ENCODE peak calls at places on chromosomes 12 and 14, in ten cellular contexts. One of them, this sample, is unnamed.
A peak's percentile ranks its signal among the peaks of the same experiment; 100 is the strongest.

GRCh38 chr14:51511265-51511664 is 140.4 kb upstream of the FRMD6 start:
- DNase-seq in foreskin keratinocyte: no peak
- DNase-seq in IMR-90: peak; percentile 42
- DNase-seq in RWPE1: no peak
- DNase-seq in fibroblast of lung: no peak
- DNase-seq in OCI-LY7: no peak
- DNase-seq in kidney epithelial cell: no peak
- DNase-seq in upper lobe of right lung: no peak
- DNase-seq in sigmoid colon: no peak
- DNase-seq in cardiac fibroblast: peak; percentile 36
- DNase-seq in this sample: no peak

GRCh38 chr14:91843437-91843836 is 23.9 kb downstream of the TC2N start:
- DNase-seq in sigmoid colon: no peak
- DNase-seq in IMR-90: no peak
- DNase-seq in kidney epithelial cell: no peak
- DNase-seq in upper lobe of right lung: no peak
- DNase-seq in cardiac fibroblast: no peak
- DNase-seq in fibroblast of lung: no peak
- DNase-seq in RWPE1: no peak
- DNase-seq in OCI-LY7: no peak
- DNase-seq in foreskin keratinocyte: no peak
- DNase-seq in this sample: no peak

GRCh38 chr14:39102969-39103957 is at the start of gene SEC23A:
- DNase-seq in OCI-LY7: peak; percentile 91
- DNase-seq in IMR-90: peak; percentile 83
- DNase-seq in RWPE1: peak; percentile 58
- DNase-seq in fibroblast of lung: peak; percentile 90
- DNase-seq in sigmoid colon: peak; percentile 95
- DNase-seq in kidney epithelial cell: no peak
- DNase-seq in foreskin keratinocyte: peak; percentile 57
- DNase-seq in upper lobe of right lung: peak; percentile 96
- DNase-seq in cardiac fibroblast: peak; percentile 88
- DNase-seq in this sample: peak; percentile 95

GRCh38 chr12:94670075-94670474 is 19.7 kb upstream of the TMCC3 start:
- DNase-seq in RWPE1: no peak
- DNase-seq in IMR-90: no peak
- DNase-seq in kidney epithelial cell: no peak
- DNase-seq in sigmoid colon: no peak
- DNase-seq in cardiac fibroblast: no peak
- DNase-seq in OCI-LY7: no peak
- DNase-seq in foreskin keratinocyte: peak; percentile 44
- DNase-seq in upper lobe of right lung: no peak
- DNase-seq in fibroblast of lung: no peak
- DNase-seq in this sample: no peak

GRCh38 chr14:91453744-91454143 is 36.1 kb upstream of the CCDC88C start:
- DNase-seq in RWPE1: no peak
- DNase-seq in upper lobe of right lung: no peak
- DNase-seq in sigmoid colon: no peak
- DNase-seq in IMR-90: no peak
- DNase-seq in fibroblast of lung: no peak
- DNase-seq in cardiac fibroblast: no peak
- DNase-seq in OCI-LY7: no peak
- DNase-seq in foreskin keratinocyte: no peak
- DNase-seq in kidney epithelial cell: no peak
- DNase-seq in this sample: no peak

GRCh38 chr12:88243886-88244491 is 101.9 kb downstream of the TMTC3 start:
- DNase-seq in upper lobe of right lung: no peak
- DNase-seq in fibroblast of lung: peak; percentile 50
- DNase-seq in foreskin keratinocyte: peak; percentile 13
- DNase-seq in cardiac fibroblast: no peak
- DNase-seq in IMR-90: no peak
- DNase-seq in OCI-LY7: no peak
- DNase-seq in RWPE1: no peak
- DNase-seq in sigmoid colon: no peak
- DNase-seq in kidney epithelial cell: no peak
- DNase-seq in this sample: no peak

GRCh38 chr14:90362558-90362896 is 30.8 kb upstream of the NRDE2 start:
- DNase-seq in OCI-LY7: no peak
- DNase-seq in IMR-90: no peak
- DNase-seq in fibroblast of lung: no peak
- DNase-seq in RWPE1: no peak
- DNase-seq in foreskin keratinocyte: no peak
- DNase-seq in sigmoid colon: no peak
- DNase-seq in upper lobe of right lung: no peak
- DNase-seq in kidney epithelial cell: no peak
- DNase-seq in cardiac fibroblast: no peak
- DNase-seq in this sample: no peak

GRCh38 chr12:71683633-71684032 is 2.2 kb upstream of the TMEM19 start:
- DNase-seq in cardiac fibroblast: peak; percentile 20
- DNase-seq in fibroblast of lung: no peak
- DNase-seq in foreskin keratinocyte: no peak
- DNase-seq in upper lobe of right lung: no peak
- DNase-seq in RWPE1: no peak
- DNase-seq in OCI-LY7: no peak
- DNase-seq in kidney epithelial cell: no peak
- DNase-seq in IMR-90: no peak
- DNase-seq in sigmoid colon: no peak
- DNase-seq in this sample: no peak

GRCh38 chr12:23290627-23291330 is 658.7 kb downstream of the SOX5 start:
- DNase-seq in foreskin keratinocyte: no peak
- DNase-seq in RWPE1: no peak
- DNase-seq in IMR-90: no peak
- DNase-seq in sigmoid colon: no peak
- DNase-seq in OCI-LY7: no peak
- DNase-seq in kidney epithelial cell: no peak
- DNase-seq in fibroblast of lung: no peak
- DNase-seq in upper lobe of right lung: no peak
- DNase-seq in cardiac fibroblast: no peak
- DNase-seq in this sample: no peak

GRCh38 chr14:52917732-52918131 is 33.1 kb downstream of the FERMT2 start:
- DNase-seq in upper lobe of right lung: no peak
- DNase-seq in OCI-LY7: no peak
- DNase-seq in foreskin keratinocyte: no peak
- DNase-seq in cardiac fibroblast: peak; percentile 61
- DNase-seq in RWPE1: no peak
- DNase-seq in kidney epithelial cell: no peak
- DNase-seq in IMR-90: no peak
- DNase-seq in fibroblast of lung: no peak
- DNase-seq in sigmoid colon: no peak
- DNase-seq in this sample: no peak

GRCh38 chr12:75550401-75550851 is 39.0 kb upstream of the KRR1 start:
- DNase-seq in RWPE1: no peak
- DNase-seq in foreskin keratinocyte: no peak
- DNase-seq in OCI-LY7: no peak
- DNase-seq in sigmoid colon: no peak
- DNase-seq in fibroblast of lung: peak; percentile 76
- DNase-seq in kidney epithelial cell: no peak
- DNase-seq in cardiac fibroblast: no peak
- DNase-seq in IMR-90: peak; percentile 29
- DNase-seq in upper lobe of right lung: no peak
- DNase-seq in this sample: no peak

GRCh38 chr12:21065845-21066244 is 65.1 kb upstream of the SLCO1B1 start:
- DNase-seq in kidney epithelial cell: no peak
- DNase-seq in fibroblast of lung: no peak
- DNase-seq in IMR-90: no peak
- DNase-seq in RWPE1: no peak
- DNase-seq in cardiac fibroblast: peak; percentile 44
- DNase-seq in sigmoid colon: no peak
- DNase-seq in foreskin keratinocyte: no peak
- DNase-seq in upper lobe of right lung: no peak
- DNase-seq in OCI-LY7: no peak
- DNase-seq in this sample: peak; percentile 5
- TF ChIP-seq CTCF in kidney epithelial cell: peak; percentile 9
- TF ChIP-seq CTCF in fibroblast of lung: no peak
- TF ChIP-seq CTCF in IMR-90: no peak
- TF ChIP-seq CTCF in RWPE1: no peak
- TF ChIP-seq CTCF in cardiac fibroblast: peak; percentile 43
- TF ChIP-seq CTCF in sigmoid colon: peak; percentile 28
- TF ChIP-seq CTCF in foreskin keratinocyte: no peak
- TF ChIP-seq CTCF in upper lobe of right lung: peak; percentile 21
- TF ChIP-seq CTCF in OCI-LY7: peak; percentile 59
- TF ChIP-seq CTCF in this sample: peak; percentile 32

GRCh38 chr14:88934231-88934898 is 109.9 kb downstream of the TTC8 start:
- DNase-seq in fibroblast of lung: peak; percentile 61
- DNase-seq in OCI-LY7: no peak
- DNase-seq in upper lobe of right lung: no peak
- DNase-seq in foreskin keratinocyte: no peak
- DNase-seq in RWPE1: no peak
- DNase-seq in sigmoid colon: no peak
- DNase-seq in cardiac fibroblast: peak; percentile 29
- DNase-seq in kidney epithelial cell: no peak
- DNase-seq in IMR-90: peak; percentile 49
- DNase-seq in this sample: no peak

GRCh38 chr14:88935083-88935482 is 110.6 kb downstream of the TTC8 start:
- DNase-seq in cardiac fibroblast: no peak
- DNase-seq in RWPE1: no peak
- DNase-seq in sigmoid colon: no peak
- DNase-seq in OCI-LY7: no peak
- DNase-seq in foreskin keratinocyte: peak; percentile 20
- DNase-seq in IMR-90: no peak
- DNase-seq in upper lobe of right lung: no peak
- DNase-seq in fibroblast of lung: no peak
- DNase-seq in kidney epithelial cell: no peak
- DNase-seq in this sample: no peak

GRCh38 chr14:88933203-88933602 is 108.8 kb downstream of the TTC8 start:
- DNase-seq in kidney epithelial cell: no peak
- DNase-seq in fibroblast of lung: peak; percentile 7
- DNase-seq in sigmoid colon: no peak
- DNase-seq in RWPE1: no peak
- DNase-seq in OCI-LY7: no peak
- DNase-seq in foreskin keratinocyte: no peak
- DNase-seq in IMR-90: no peak
- DNase-seq in cardiac fibroblast: no peak
- DNase-seq in upper lobe of right lung: no peak
- DNase-seq in this sample: no peak

GRCh38 chr14:88929656-88930436 is 105.4 kb downstream of the TTC8 start:
- DNase-seq in cardiac fibroblast: peak; percentile 9
- DNase-seq in kidney epithelial cell: no peak
- DNase-seq in foreskin keratinocyte: no peak
- DNase-seq in OCI-LY7: no peak
- DNase-seq in RWPE1: no peak
- DNase-seq in fibroblast of lung: no peak
- DNase-seq in upper lobe of right lung: no peak
- DNase-seq in sigmoid colon: no peak
- DNase-seq in IMR-90: no peak
- DNase-seq in this sample: no peak
- TF ChIP-seq CTCF in cardiac fibroblast: peak; percentile 39
- TF ChIP-seq CTCF in kidney epithelial cell: no peak
- TF ChIP-seq CTCF in foreskin keratinocyte: peak; percentile 32
- TF ChIP-seq CTCF in OCI-LY7: no peak
- TF ChIP-seq CTCF in RWPE1: no peak
- TF ChIP-seq CTCF in fibroblast of lung: peak; percentile 16
- TF ChIP-seq CTCF in upper lobe of right lung: no peak
- TF ChIP-seq CTCF in sigmoid colon: no peak
- TF ChIP-seq CTCF in IMR-90: peak; percentile 4
- TF ChIP-seq CTCF in this sample: peak; percentile 50

GRCh38 chr12:109612975-109613502 is 39.4 kb downstream of the MVK start:
- DNase-seq in sigmoid colon: no peak
- DNase-seq in kidney epithelial cell: no peak
- DNase-seq in IMR-90: peak; percentile 6
- DNase-seq in RWPE1: no peak
- DNase-seq in cardiac fibroblast: peak; percentile 36
- DNase-seq in fibroblast of lung: no peak
- DNase-seq in foreskin keratinocyte: no peak
- DNase-seq in OCI-LY7: peak; percentile 25
- DNase-seq in upper lobe of right lung: no peak
- DNase-seq in this sample: no peak
- TF ChIP-seq CTCF in sigmoid colon: no peak
- TF ChIP-seq CTCF in kidney epithelial cell: peak; percentile 16
- TF ChIP-seq CTCF in IMR-90: peak; percentile 16
- TF ChIP-seq CTCF in RWPE1: no peak
- TF ChIP-seq CTCF in cardiac fibroblast: peak; percentile 39
- TF ChIP-seq CTCF in fibroblast of lung: peak; percentile 38
- TF ChIP-seq CTCF in foreskin keratinocyte: peak; percentile 50
- TF ChIP-seq CTCF in OCI-LY7: peak; percentile 66
- TF ChIP-seq CTCF in upper lobe of right lung: peak; percentile 7
- TF ChIP-seq CTCF in this sample: peak; percentile 52

DNA sequence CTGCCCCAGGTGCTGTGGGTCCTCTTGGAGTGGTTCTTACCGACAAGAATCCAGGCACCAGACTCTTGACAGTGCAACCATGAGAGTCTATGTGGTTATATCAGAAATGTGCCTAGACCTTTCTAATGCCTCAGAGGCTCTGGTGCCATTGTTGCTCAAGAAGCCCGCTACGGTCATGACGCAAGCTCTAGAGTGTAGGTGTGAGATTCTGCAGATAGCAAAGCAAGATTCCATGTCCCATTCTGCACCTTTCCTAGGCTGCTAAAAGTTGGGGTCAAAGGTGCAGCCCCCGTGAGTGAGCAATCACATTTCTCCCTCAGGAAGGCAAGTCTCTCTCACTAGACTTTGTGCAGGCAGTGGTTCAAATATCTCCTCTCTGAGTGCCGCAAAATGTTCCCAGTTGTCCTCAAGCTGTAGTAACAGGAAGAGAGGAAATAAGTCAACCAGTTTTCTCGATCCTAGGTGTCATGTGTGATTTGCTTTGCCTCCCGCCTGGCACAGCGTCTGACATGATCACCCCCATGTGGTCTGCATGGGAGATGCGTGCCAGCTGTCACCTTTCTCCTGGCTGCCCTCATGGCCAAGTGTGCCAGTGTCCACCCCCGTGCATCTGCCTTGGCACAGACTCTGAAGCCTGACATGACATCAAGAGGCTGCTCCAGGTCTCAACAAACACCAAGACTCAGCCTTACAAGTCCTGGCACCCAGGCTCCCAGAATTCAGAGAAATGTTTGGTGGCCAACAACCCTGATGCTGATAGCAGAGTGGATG is 122.5 kb upstream of the COCH start:
- DNase-seq in upper lobe of right lung: no peak
- DNase-seq in fibroblast of lung: no peak
- DNase-seq in IMR-90: no peak
- DNase-seq in kidney epithelial cell: no peak
- DNase-seq in cardiac fibroblast: no peak
- DNase-seq in sigmoid colon: no peak
- DNase-seq in RWPE1: no peak
- DNase-seq in OCI-LY7: peak; percentile 24
- DNase-seq in foreskin keratinocyte: no peak
- DNase-seq in this sample: peak; percentile 19
- TF ChIP-seq CTCF in upper lobe of right lung: no peak
- TF ChIP-seq CTCF in fibroblast of lung: no peak
- TF ChIP-seq CTCF in IMR-90: no peak
- TF ChIP-seq CTCF in kidney epithelial cell: no peak
- TF ChIP-seq CTCF in cardiac fibroblast: no peak
- TF ChIP-seq CTCF in sigmoid colon: no peak
- TF ChIP-seq CTCF in RWPE1: no peak
- TF ChIP-seq CTCF in OCI-LY7: peak; percentile 52
- TF ChIP-seq CTCF in foreskin keratinocyte: no peak
- TF ChIP-seq CTCF in this sample: peak; percentile 61

GRCh38 chr12:131091976-131092691 is 138.4 kb downstream of the ADGRD1 start:
- DNase-seq in cardiac fibroblast: no peak
- DNase-seq in foreskin keratinocyte: no peak
- DNase-seq in kidney epithelial cell: no peak
- DNase-seq in RWPE1: no peak
- DNase-seq in upper lobe of right lung: peak; percentile 54
- DNase-seq in OCI-LY7: no peak
- DNase-seq in sigmoid colon: peak; percentile 62
- DNase-seq in fibroblast of lung: no peak
- DNase-seq in IMR-90: no peak
- DNase-seq in this sample: no peak
- TF ChIP-seq CTCF in cardiac fibroblast: no peak
- TF ChIP-seq CTCF in foreskin keratinocyte: no peak
- TF ChIP-seq CTCF in kidney epithelial cell: no peak
- TF ChIP-seq CTCF in RWPE1: no peak
- TF ChIP-seq CTCF in upper lobe of right lung: no peak
- TF ChIP-seq CTCF in OCI-LY7: no peak
- TF ChIP-seq CTCF in sigmoid colon: no peak
- TF ChIP-seq CTCF in fibroblast of lung: no peak
- TF ChIP-seq CTCF in IMR-90: no peak
- TF ChIP-seq CTCF in this sample: no peak